ENCODE peak calls at places on chromosomes 7 and 10, in four cellular contexts. Y is mesothelial cell of epicardium, K is foreskin fibroblast, U is cardiac fibroblast. O is an unnamed sample.

GRCh38 chr7:29199776-29200175 is 5.2 kb downstream of the CHN2 start:
- DNase-seq in Y (no peak), U (no peak), K (no peak), O (peak; percentile 52)

GRCh38 chr7:27277628-27278027 is 35.0 kb downstream of the EVX1 start:
- DNase-seq in U (peak; percentile 23), K (peak; percentile 25), Y (no peak), O (no peak)

GRCh38 chr7:126185959-126186580 is 1066.7 kb downstream of the GRM8 start:
- DNase-seq in Y (no peak), K (no peak), U (no peak), O (peak; percentile 69)

GRCh38 chr7:116417593-116418345 is 81.8 kb upstream of the CAV2 start:
- DNase-seq in Y (no peak), K (no peak), U (no peak), O (no peak)

GRCh38 chr10:126270116-126270515 is 118.2 kb downstream of the ADAM12 start:
- DNase-seq in Y (no peak), U (peak; percentile 56), K (peak; percentile 29), O (no peak)

GRCh38 chr10:26944261-26944882 is 83.6 kb upstream of the ABI1 start:
- DNase-seq in Y (no peak), U (no peak), K (no peak), O (no peak)

GRCh38 chr10:93086289-93086688 is 12.6 kb downstream of the CYP26A1 start:
- DNase-seq in Y (no peak), U (no peak), K (no peak), O (no peak)

GRCh38 chr10:31876616-31877352 is 51.8 kb downstream of the ARHGAP12 start:
- DNase-seq in U (no peak), Y (no peak), K (no peak), O (no peak)

GRCh38 chr7:78435355-78435754 is 636.8 kb downstream of the PHTF2 start:
- DNase-seq in U (peak; percentile 18), K (peak; percentile 30), Y (no peak), O (no peak)

GRCh38 chr10:96626795-96627194 is 40.0 kb upstream of the TM9SF3 start:
- DNase-seq in U (no peak), K (no peak), Y (no peak), O (no peak)
- TF ChIP-seq CTCF in U (no peak), K (no peak), Y (no peak), O (no peak)

GRCh38 chr7:6718124-6718523 is 11.4 kb upstream of the ZNF12 start:
- DNase-seq in Y (no peak), U (no peak), K (no peak), O (no peak)
- TF ChIP-seq CTCF in Y (no peak), U (peak; percentile 15), K (no peak), O (no peak)

GRCh38 chr7:45000096-45001032 is at the start of gene CCM2:
- DNase-seq in Y (peak; percentile 35), U (peak; percentile 39), K (peak; percentile 24), O (peak; percentile 82)

GRCh38 chr7:45001138-45001694 is 1.2 kb downstream of the CCM2 start:
- DNase-seq in Y (no peak), K (no peak), U (peak; percentile 35), O (peak; percentile 40)

GRCh38 chr7:45001826-45002225 is 1.8 kb downstream of the CCM2 start:
- DNase-seq in Y (no peak), K (no peak), U (no peak), O (no peak)

GRCh38 chr7:44998153-44998871 is 1.7 kb upstream of the CCM2 start:
- DNase-seq in U (no peak), K (no peak), Y (no peak), O (no peak)

GRCh38 chr7:44999245-45000095 is 531 bp upstream of the CCM2 start:
- DNase-seq in U (peak; percentile 99), Y (peak; percentile 99), K (peak; percentile 98), O (peak; percentile 99)
- TF ChIP-seq CTCF in U (no peak), Y (no peak), K (no peak), O (no peak)

GRCh38 chr7:110839866-110840265 is 251.1 kb upstream of the LRRN3 start:
- DNase-seq in Y (no peak), U (peak; percentile 66), K (peak; percentile 30), O (no peak)
- TF ChIP-seq CTCF in Y (no peak), U (peak; percentile 27), K (peak; percentile 4), O (peak; percentile 18)

GRCh38 chr10:11535376-11535959 is 76.0 kb downstream of the USP6NL start:
- DNase-seq in U (no peak), K (no peak), Y (no peak), O (no peak)
- TF ChIP-seq CTCF in U (no peak), K (no peak), Y (no peak), O (no peak)

O was measured in glutamatergic neuron.